ENCODE peak calls at places on chromosome 19, in four cellular contexts. One of them, this sample, is unnamed.

GRCh38 chr19:49761625-49762311 is 1.3 kb downstream of the TSKS start:
- DNase-seq in BE2C: no peak
- DNase-seq in fibroblast of lung: peak; percentile 65
- DNase-seq in stimulated activated CD8-positive, alpha-beta memory T cell treated with anti-CD3 and anti-CD28 coated beads, Interleukin-2, amount 100 ng/mL, for 1 hour: no peak
- DNase-seq in this sample: peak; percentile 14

GRCh38 chr19:4660181-4660791 is 9.9 kb downstream of the MYDGF start:
- DNase-seq in stimulated activated CD8-positive, alpha-beta memory T cell treated with anti-CD3 and anti-CD28 coated beads, Interleukin-2, amount 100 ng/mL, for 1 hour: no peak
- DNase-seq in fibroblast of lung: no peak
- DNase-seq in BE2C: peak; percentile 66
- DNase-seq in this sample: peak; percentile 52

GRCh38 chr19:383922-384800 is 24.8 kb downstream of the C2CD4C start:
- DNase-seq in stimulated activated CD8-positive, alpha-beta memory T cell treated with anti-CD3 and anti-CD28 coated beads, Interleukin-2, amount 100 ng/mL, for 1 hour: no peak
- DNase-seq in fibroblast of lung: no peak
- DNase-seq in BE2C: peak; percentile 69
- DNase-seq in this sample: peak; percentile 63

GRCh38 chr19:10854350-10855089 is 6.3 kb downstream of the C19orf38 start:
- DNase-seq in stimulated activated CD8-positive, alpha-beta memory T cell treated with anti-CD3 and anti-CD28 coated beads, Interleukin-2, amount 100 ng/mL, for 1 hour: no peak
- DNase-seq in fibroblast of lung: no peak
- DNase-seq in BE2C: no peak
- DNase-seq in this sample: no peak

GRCh38 chr19:16446108-16447014 is 25.4 kb downstream of the EPS15L1 start:
- DNase-seq in stimulated activated CD8-positive, alpha-beta memory T cell treated with anti-CD3 and anti-CD28 coated beads, Interleukin-2, amount 100 ng/mL, for 1 hour: no peak
- DNase-seq in fibroblast of lung: no peak
- DNase-seq in BE2C: no peak
- DNase-seq in this sample: no peak

GRCh38 chr19:13417054-13417453 is 89.2 kb downstream of the CACNA1A start:
- DNase-seq in BE2C: peak; percentile 80
- DNase-seq in stimulated activated CD8-positive, alpha-beta memory T cell treated with anti-CD3 and anti-CD28 coated beads, Interleukin-2, amount 100 ng/mL, for 1 hour: no peak
- DNase-seq in fibroblast of lung: no peak
- DNase-seq in this sample: no peak

GRCh38 chr19:48645652-48646191 is at the start of gene CA11:
- DNase-seq in fibroblast of lung: no peak
- DNase-seq in BE2C: peak; percentile 24
- DNase-seq in stimulated activated CD8-positive, alpha-beta memory T cell treated with anti-CD3 and anti-CD28 coated beads, Interleukin-2, amount 100 ng/mL, for 1 hour: no peak
- DNase-seq in this sample: peak; percentile 80

GRCh38 chr19:8163781-8164180 is 14.4 kb upstream of the FBN3 start:
- DNase-seq in BE2C: no peak
- DNase-seq in stimulated activated CD8-positive, alpha-beta memory T cell treated with anti-CD3 and anti-CD28 coated beads, Interleukin-2, amount 100 ng/mL, for 1 hour: no peak
- DNase-seq in fibroblast of lung: peak; percentile 73
- DNase-seq in this sample: no peak

GRCh38 chr19:13830761-13831481 is 35.7 kb downstream of the ZSWIM4 start:
- DNase-seq in stimulated activated CD8-positive, alpha-beta memory T cell treated with anti-CD3 and anti-CD28 coated beads, Interleukin-2, amount 100 ng/mL, for 1 hour: no peak
- DNase-seq in BE2C: no peak
- DNase-seq in fibroblast of lung: no peak
- DNase-seq in this sample: no peak